ENCODE peak calls at places on chromosomes 4 and X, in eight cellular contexts. Y, J, H, S, X, N, V and F are unnamed samples.
A peak's percentile ranks its signal among the peaks of the same experiment; 100 is the strongest.

GRCh38 chrX:139931646-139932076 is 1.2 kb downstream of the ATP11C start:
- DNase-seq in H (no peak), S (no peak), Y (no peak), N (no peak), X (no peak), J (no peak), V (no peak), F (no peak)

GRCh38 chr4:8477095-8477635 is 36.6 kb downstream of the TRMT44 start:
- DNase-seq in H (no peak), S (no peak), J (no peak), N (no peak), X (no peak), V (no peak), Y (no peak), F (no peak)

GRCh38 chr4:3442959-3443749 is 1.4 kb downstream of the HGFAC start:
- DNase-seq in J (peak; percentile 62), V (peak; percentile 98), X (peak; percentile 96), S (peak; percentile 35), N (peak; percentile 15), H (no peak), Y (peak; percentile 67), F (no peak)

GRCh38 chrX:44651347-44651746 is 108.7 kb upstream of the FUNDC1 start:
- DNase-seq in S (no peak), N (no peak), J (no peak), Y (no peak), X (no peak), V (peak; percentile 5), H (no peak), F (no peak)

GRCh38 chr4:5211274-5211852 is 160.1 kb downstream of the STK32B start:
- DNase-seq in X (no peak), V (no peak), S (no peak), Y (no peak), J (no peak), N (no peak), H (no peak), F (no peak)

GRCh38 chr4:181008164-181008563 is 1235.0 kb upstream of the TENM3 start:
- DNase-seq in N (no peak), S (no peak), V (peak; percentile 14), J (no peak), X (no peak), Y (no peak), H (no peak), F (no peak)

GRCh38 chrX:71859637-71860036 is 51.0 kb upstream of the NHSL2 start:
- DNase-seq in V (peak; percentile 16), Y (peak; percentile 59), N (peak; percentile 51), X (peak; percentile 9), H (no peak), S (no peak), J (no peak), F (peak; percentile 1)

GRCh38 chrX:108699368-108699767 is 37.0 kb downstream of the IRS4 start:
- DNase-seq in J (no peak), H (no peak), Y (peak; percentile 55), X (peak; percentile 2), N (peak; percentile 41), V (peak; percentile 7), S (no peak), F (peak; percentile 5)

GRCh38 chr4:172813359-172813923 is 355.2 kb upstream of the GALNT7 start:
- DNase-seq in Y (no peak), X (peak; percentile 13), N (no peak), J (no peak), S (no peak), V (no peak), H (no peak), F (no peak)

GRCh38 chr4:119314356-119314755 is 7.6 kb downstream of the FABP2 start:
- DNase-seq in X (peak; percentile 12), S (no peak), N (peak; percentile 51), H (no peak), Y (peak; percentile 70), V (no peak), J (no peak), F (no peak)

GRCh38 chr4:119795986-119796578 is 167.5 kb upstream of the PDE5A start:
- DNase-seq in V (no peak), N (no peak), X (no peak), Y (no peak), J (no peak), S (no peak), H (no peak), F (no peak)

GRCh38 chr4:66554844-66555243 is 884.6 kb upstream of the EPHA5 start:
- DNase-seq in N (no peak), X (no peak), V (no peak), H (no peak), S (no peak), Y (no peak), J (no peak), F (no peak)

GRCh38 chr4:1196421-1197183 is 24.2 kb upstream of the SPON2 start:
- DNase-seq in J (no peak), H (no peak), S (peak; percentile 14), N (no peak), X (no peak), V (no peak), Y (no peak), F (no peak)

GRCh38 chr4:48483006-48483776 is at the start of gene SLC10A4:
- DNase-seq in H (peak; percentile 68), N (no peak), V (peak; percentile 64), Y (peak; percentile 15), J (no peak), X (peak; percentile 74), S (no peak), F (no peak)

GRCh38 chr4:8342651-8343050 is 73.1 kb downstream of the HTRA3 start:
- DNase-seq in X (no peak), Y (no peak), J (no peak), S (no peak), H (no peak), V (peak; percentile 25), N (no peak), F (no peak)

GRCh38 chr4:8362483-8362882 is 78.0 kb downstream of the ACOX3 start:
- DNase-seq in N (no peak), X (no peak), S (no peak), H (no peak), V (no peak), J (no peak), Y (no peak), F (no peak)

GRCh38 chr4:40918330-40918729 is 168.6 kb downstream of the NSUN7 start:
- DNase-seq in S (peak; percentile 37), X (no peak), V (no peak), H (no peak), N (no peak), J (no peak), Y (peak; percentile 88), F (peak; percentile 20)

GRCh38 chr4:16443504-16444088 is 217.3 kb upstream of the TAPT1 start:
- DNase-seq in J (no peak), S (no peak), H (no peak), Y (peak; percentile 58), N (peak; percentile 18), V (peak; percentile 27), X (peak; percentile 47), F (no peak)

GRCh38 chr4:26454961-26455360 is 35.3 kb downstream of the CCKAR start:
- DNase-seq in J (no peak), H (no peak), Y (no peak), N (no peak), V (no peak), X (no peak), S (no peak), F (no peak)

GRCh38 chr4:168864831-168865541 is 145.1 kb downstream of the CBR4 start:
- DNase-seq in J (no peak), X (no peak), N (no peak), H (no peak), V (no peak), Y (peak; percentile 80), S (no peak), F (no peak)

GRCh38 chr4:102311407-102311806 is 33.9 kb downstream of the SLC39A8 start:
- DNase-seq in V (no peak), J (no peak), X (no peak), S (no peak), Y (no peak), N (no peak), H (no peak), F (no peak)

GRCh38 chr4:175776217-175776616 is 35.8 kb downstream of the GPM6A start:
- DNase-seq in V (no peak), H (no peak), J (no peak), X (no peak), Y (no peak), S (no peak), N (no peak), F (peak; percentile 25)

GRCh38 chrX:42070866-42071265 is 147.5 kb upstream of the CASK start:
- DNase-seq in N (no peak), Y (peak; percentile 1), H (no peak), J (no peak), V (no peak), S (no peak), X (no peak), F (no peak)

GRCh38 chrX:41561045-41561444 is 113.9 kb downstream of the NYX start:
- DNase-seq in J (no peak), S (no peak), X (peak; percentile 33), N (peak; percentile 17), Y (peak; percentile 85), V (no peak), H (no peak), F (no peak)

GRCh38 chr4:2248821-2249261 is 6.9 kb upstream of the HAUS3 start:
- DNase-seq in Y (no peak), S (peak; percentile 11), N (no peak), J (no peak), X (peak; percentile 18), V (peak; percentile 3), H (no peak), F (no peak)

GRCh38 chr4:89904524-89904923 is 9.9 kb downstream of the MMRN1 start:
- DNase-seq in V (no peak), Y (no peak), X (no peak), S (no peak), N (no peak), J (no peak), H (no peak), F (no peak)

GRCh38 chr4:83862471-83862870 is 326.6 kb downstream of the GPAT3 start:
- DNase-seq in V (no peak), J (no peak), N (no peak), H (peak; percentile 79), X (no peak), Y (no peak), S (no peak), F (no peak)

GRCh38 chr4:4334798-4335520 is 44.9 kb downstream of the ZBTB49 start:
- DNase-seq in J (peak; percentile 49), S (peak; percentile 49), H (peak; percentile 80), X (peak; percentile 65), Y (peak; percentile 63), N (peak; percentile 75), V (peak; percentile 51), F (no peak)

GRCh38 chrX:112081781-112082482 is 644 bp downstream of the TRPC5 start:
- DNase-seq in V (no peak), N (no peak), J (no peak), H (no peak), S (no peak), X (no peak), Y (no peak), F (no peak)

GRCh38 chrX:23742174-23742692 is 843 bp downstream of the ACOT9 start:
- DNase-seq in J (no peak), V (peak; percentile 8), S (no peak), N (peak; percentile 89), X (peak; percentile 7), Y (peak; percentile 83), H (no peak), F (no peak)

GRCh38 chr4:5572114-5572513 is 136.2 kb downstream of the EVC2 start:
- DNase-seq in V (no peak), S (no peak), J (no peak), Y (peak; percentile 20), H (no peak), X (no peak), N (no peak), F (no peak)

GRCh38 chr4:8332891-8333331 is 63.4 kb downstream of the HTRA3 start:
- DNase-seq in H (peak; percentile 53), X (no peak), S (no peak), Y (no peak), J (no peak), V (no peak), N (no peak), F (no peak)

GRCh38 chr4:153142700-153143438 is 61.4 kb upstream of the TRIM2 start:
- DNase-seq in V (peak; percentile 70), H (peak; percentile 80), Y (peak; percentile 88), S (peak; percentile 62), X (peak; percentile 62), J (no peak), N (peak; percentile 81), F (peak; percentile 69)

GRCh38 chr4:62387808-62388207 is 1187.7 kb downstream of the ADGRL3 start:
- DNase-seq in N (no peak), S (no peak), V (no peak), Y (no peak), X (no peak), H (no peak), J (no peak), F (no peak)